ENCODE peak calls at places on chromosomes 5 and 9, in nine cellular contexts. One of them, this sample, is unnamed.

GRCh38 chr5:88401671-88402070 is 133.0 kb upstream of the TMEM161B start:
- DNase-seq in Caco-2: no peak
- DNase-seq in spleen: no peak
- DNase-seq in lower leg skin: no peak
- DNase-seq in kidney: no peak
- DNase-seq in foreskin fibroblast: no peak
- DNase-seq in IMR-90: no peak
- DNase-seq in tibial nerve: no peak
- DNase-seq in AG10803: no peak
- DNase-seq in this sample: no peak

GRCh38 chr5:180592176-180592575 is 877 bp upstream of the SCGB3A1 start:
- DNase-seq in Caco-2: no peak
- DNase-seq in spleen: no peak
- DNase-seq in lower leg skin: no peak
- DNase-seq in kidney: peak; percentile 35
- DNase-seq in foreskin fibroblast: no peak
- DNase-seq in IMR-90: no peak
- DNase-seq in tibial nerve: no peak
- DNase-seq in AG10803: no peak
- DNase-seq in this sample: peak; percentile 30

GRCh38 chr9:14633148-14633547 is 60.1 kb downstream of the ZDHHC21 start:
- DNase-seq in Caco-2: no peak
- DNase-seq in spleen: no peak
- DNase-seq in lower leg skin: no peak
- DNase-seq in kidney: no peak
- DNase-seq in foreskin fibroblast: no peak
- DNase-seq in IMR-90: no peak
- DNase-seq in tibial nerve: no peak
- DNase-seq in AG10803: no peak
- DNase-seq in this sample: no peak

GRCh38 chr5:125117556-125117955 is 371.1 kb upstream of the ZNF608 start:
- DNase-seq in Caco-2: no peak
- DNase-seq in spleen: no peak
- DNase-seq in lower leg skin: no peak
- DNase-seq in kidney: no peak
- DNase-seq in foreskin fibroblast: peak; percentile 89
- DNase-seq in IMR-90: peak; percentile 56
- DNase-seq in tibial nerve: no peak
- DNase-seq in AG10803: peak; percentile 93
- DNase-seq in this sample: no peak

GRCh38 chr9:22238809-22239684 is 207.6 kb upstream of the DMRTA1 start:
- DNase-seq in Caco-2: no peak
- DNase-seq in spleen: no peak
- DNase-seq in lower leg skin: no peak
- DNase-seq in kidney: no peak
- DNase-seq in foreskin fibroblast: peak; percentile 60
- DNase-seq in IMR-90: peak; percentile 63
- DNase-seq in tibial nerve: no peak
- DNase-seq in AG10803: peak; percentile 65
- DNase-seq in this sample: no peak

GRCh38 chr5:98309785-98310566 is 463.5 kb upstream of the RGMB start:
- DNase-seq in Caco-2: no peak
- DNase-seq in spleen: no peak
- DNase-seq in lower leg skin: no peak
- DNase-seq in kidney: no peak
- DNase-seq in foreskin fibroblast: peak; percentile 98
- DNase-seq in IMR-90: peak; percentile 99
- DNase-seq in tibial nerve: no peak
- DNase-seq in AG10803: peak; percentile 99
- DNase-seq in this sample: no peak

GRCh38 chr5:80466669-80467485 is 21.0 kb upstream of the FAM151B start:
- DNase-seq in Caco-2: no peak
- DNase-seq in spleen: no peak
- DNase-seq in lower leg skin: no peak
- DNase-seq in kidney: no peak
- DNase-seq in foreskin fibroblast: peak; percentile 61
- DNase-seq in IMR-90: peak; percentile 61
- DNase-seq in tibial nerve: no peak
- DNase-seq in AG10803: peak; percentile 73
- DNase-seq in this sample: no peak

GRCh38 chr5:21688655-21689054 is 1164.5 kb downstream of the CDH12 start:
- DNase-seq in Caco-2: no peak
- DNase-seq in spleen: no peak
- DNase-seq in lower leg skin: no peak
- DNase-seq in kidney: no peak
- DNase-seq in foreskin fibroblast: peak; percentile 8
- DNase-seq in IMR-90: peak; percentile 68
- DNase-seq in tibial nerve: no peak
- DNase-seq in AG10803: no peak
- DNase-seq in this sample: no peak

GRCh38 chr5:55440188-55440646 is 94.5 kb downstream of the PLPP1 start:
- DNase-seq in Caco-2: no peak
- DNase-seq in spleen: no peak
- DNase-seq in lower leg skin: no peak
- DNase-seq in kidney: no peak
- DNase-seq in foreskin fibroblast: peak; percentile 82
- DNase-seq in IMR-90: peak; percentile 34
- DNase-seq in tibial nerve: no peak
- DNase-seq in AG10803: peak; percentile 75
- DNase-seq in this sample: no peak

GRCh38 chr9:82363666-82364065 is 375.1 kb downstream of the SPATA31D1 start:
- DNase-seq in Caco-2: no peak
- DNase-seq in spleen: no peak
- DNase-seq in lower leg skin: no peak
- DNase-seq in kidney: no peak
- DNase-seq in foreskin fibroblast: no peak
- DNase-seq in IMR-90: no peak
- DNase-seq in tibial nerve: no peak
- DNase-seq in AG10803: no peak
- DNase-seq in this sample: no peak

GRCh38 chr9:123948290-123948689 is 18.4 kb upstream of the DENND1A start:
- DNase-seq in Caco-2: no peak
- DNase-seq in spleen: no peak
- DNase-seq in lower leg skin: no peak
- DNase-seq in kidney: no peak
- DNase-seq in foreskin fibroblast: no peak
- DNase-seq in IMR-90: no peak
- DNase-seq in tibial nerve: no peak
- DNase-seq in AG10803: no peak
- DNase-seq in this sample: no peak

GRCh38 chr5:168620807-168621206 is 41.6 kb upstream of the PANK3 start:
- DNase-seq in Caco-2: no peak
- DNase-seq in spleen: no peak
- DNase-seq in lower leg skin: no peak
- DNase-seq in kidney: no peak
- DNase-seq in foreskin fibroblast: no peak
- DNase-seq in IMR-90: no peak
- DNase-seq in tibial nerve: no peak
- DNase-seq in AG10803: no peak
- DNase-seq in this sample: no peak

GRCh38 chr5:168624850-168625357 is 45.7 kb upstream of the PANK3 start:
- DNase-seq in Caco-2: no peak
- DNase-seq in spleen: no peak
- DNase-seq in lower leg skin: no peak
- DNase-seq in kidney: no peak
- DNase-seq in foreskin fibroblast: peak; percentile 53
- DNase-seq in IMR-90: no peak
- DNase-seq in tibial nerve: no peak
- DNase-seq in AG10803: no peak
- DNase-seq in this sample: no peak
- TF ChIP-seq CTCF in Caco-2: no peak
- TF ChIP-seq CTCF in spleen: no peak
- TF ChIP-seq CTCF in lower leg skin: no peak
- TF ChIP-seq CTCF in kidney: no peak
- TF ChIP-seq CTCF in foreskin fibroblast: no peak
- TF ChIP-seq CTCF in IMR-90: no peak
- TF ChIP-seq CTCF in tibial nerve: no peak
- TF ChIP-seq CTCF in AG10803: no peak
- TF ChIP-seq CTCF in this sample: no peak

GRCh38 chr5:117633093-117633492 is 1058.5 kb upstream of the SEMA6A start:
- DNase-seq in Caco-2: no peak
- DNase-seq in spleen: no peak
- DNase-seq in lower leg skin: no peak
- DNase-seq in kidney: no peak
- DNase-seq in foreskin fibroblast: no peak
- DNase-seq in IMR-90: no peak
- DNase-seq in tibial nerve: no peak
- DNase-seq in AG10803: no peak
- DNase-seq in this sample: no peak
- H3K4me3 ChIP-seq in Caco-2: no peak overlapping the region
- H3K4me3 ChIP-seq in spleen: no peak overlapping the region
- H3K4me3 ChIP-seq in lower leg skin: no peak overlapping the region
- H3K4me3 ChIP-seq in kidney: no peak overlapping the region
- H3K4me3 ChIP-seq in foreskin fibroblast: no peak overlapping the region
- H3K4me3 ChIP-seq in IMR-90: no peak overlapping the region
- H3K4me3 ChIP-seq in tibial nerve: no peak overlapping the region
- H3K4me3 ChIP-seq in AG10803: no peak overlapping the region
- H3K4me3 ChIP-seq in this sample: no peak overlapping the region

GRCh38 chr9:78261403-78262001 is 25.6 kb downstream of the CEP78 start:
- DNase-seq in Caco-2: no peak
- DNase-seq in spleen: no peak
- DNase-seq in lower leg skin: no peak
- DNase-seq in kidney: no peak
- DNase-seq in foreskin fibroblast: peak; percentile 66
- DNase-seq in IMR-90: peak; percentile 55
- DNase-seq in tibial nerve: no peak
- DNase-seq in AG10803: peak; percentile 52
- DNase-seq in this sample: no peak
- TF ChIP-seq CTCF in Caco-2: no peak
- TF ChIP-seq CTCF in spleen: peak; percentile 63
- TF ChIP-seq CTCF in lower leg skin: no peak
- TF ChIP-seq CTCF in kidney: peak; percentile 34
- TF ChIP-seq CTCF in foreskin fibroblast: peak; percentile 28
- TF ChIP-seq CTCF in IMR-90: peak; percentile 63
- TF ChIP-seq CTCF in tibial nerve: peak; percentile 64
- TF ChIP-seq CTCF in AG10803: peak; percentile 72
- TF ChIP-seq CTCF in this sample: peak; percentile 36

DNA sequence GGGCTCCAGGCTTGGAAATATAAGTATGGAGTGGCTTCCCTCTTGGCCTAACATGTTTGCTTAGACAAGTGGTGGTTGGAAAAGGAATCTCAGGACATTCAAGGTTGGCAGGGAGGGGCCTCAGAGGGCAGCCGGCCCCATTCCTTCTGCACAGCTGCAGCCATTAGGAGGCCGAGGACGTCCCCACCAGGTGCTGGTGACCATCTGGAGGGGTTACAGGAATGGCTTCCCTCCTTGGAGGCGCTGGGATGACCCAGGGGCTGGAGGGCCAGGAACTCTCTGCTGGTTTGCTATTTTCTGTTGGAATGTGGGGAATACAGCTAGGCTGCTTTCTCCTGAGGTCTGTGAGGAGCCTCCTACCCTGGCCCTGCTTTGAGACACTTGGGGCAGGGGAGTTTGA is 18.5 kb downstream of the STC2 start:
- DNase-seq in Caco-2: no peak
- DNase-seq in spleen: no peak
- DNase-seq in lower leg skin: no peak
- DNase-seq in kidney: peak; percentile 41
- DNase-seq in foreskin fibroblast: no peak
- DNase-seq in IMR-90: no peak
- DNase-seq in tibial nerve: no peak
- DNase-seq in AG10803: no peak
- DNase-seq in this sample: no peak
- H3K4me3 ChIP-seq in Caco-2: no peak overlapping the region
- H3K4me3 ChIP-seq in spleen: no peak overlapping the region
- H3K4me3 ChIP-seq in lower leg skin: no peak overlapping the region
- H3K4me3 ChIP-seq in kidney: no peak overlapping the region
- H3K4me3 ChIP-seq in foreskin fibroblast: no peak overlapping the region
- H3K4me3 ChIP-seq in IMR-90: no peak overlapping the region
- H3K4me3 ChIP-seq in tibial nerve: no peak overlapping the region
- H3K4me3 ChIP-seq in AG10803: no peak overlapping the region
- H3K4me3 ChIP-seq in this sample: no peak overlapping the region

GRCh38 chr5:105630803-105631202 is 2039.9 kb downstream of the EFNA5 start:
- DNase-seq in Caco-2: no peak
- DNase-seq in spleen: no peak
- DNase-seq in lower leg skin: no peak
- DNase-seq in kidney: no peak
- DNase-seq in foreskin fibroblast: no peak
- DNase-seq in IMR-90: no peak
- DNase-seq in tibial nerve: no peak
- DNase-seq in AG10803: no peak
- DNase-seq in this sample: no peak

DNA sequence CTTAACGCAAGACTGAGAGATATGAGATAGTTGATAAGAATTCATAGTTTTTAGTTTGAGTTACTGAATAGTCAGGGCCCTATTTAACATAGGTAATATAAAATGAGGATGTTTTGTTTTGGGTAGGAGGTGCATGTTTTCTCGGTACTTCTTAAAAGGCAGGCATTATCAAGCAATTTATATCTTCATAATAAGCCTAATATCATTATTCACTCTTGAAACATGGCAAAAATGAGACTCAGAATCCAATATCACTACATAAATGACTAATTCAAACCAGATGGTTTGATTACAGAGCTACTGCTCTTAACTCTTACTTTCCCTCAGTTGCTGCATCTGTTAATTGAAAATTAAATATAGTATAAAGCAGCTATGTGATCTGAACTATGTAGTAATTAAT is 2038.7 kb downstream of the EFNA5 start:
- DNase-seq in Caco-2: no peak
- DNase-seq in spleen: no peak
- DNase-seq in lower leg skin: no peak
- DNase-seq in kidney: no peak
- DNase-seq in foreskin fibroblast: peak; percentile 27
- DNase-seq in IMR-90: peak; percentile 5
- DNase-seq in tibial nerve: no peak
- DNase-seq in AG10803: no peak
- DNase-seq in this sample: no peak
- TF ChIP-seq CTCF in Caco-2: no peak
- TF ChIP-seq CTCF in spleen: no peak
- TF ChIP-seq CTCF in lower leg skin: no peak
- TF ChIP-seq CTCF in kidney: no peak
- TF ChIP-seq CTCF in foreskin fibroblast: no peak
- TF ChIP-seq CTCF in IMR-90: no peak
- TF ChIP-seq CTCF in tibial nerve: no peak
- TF ChIP-seq CTCF in AG10803: no peak
- TF ChIP-seq CTCF in this sample: no peak

DNA sequence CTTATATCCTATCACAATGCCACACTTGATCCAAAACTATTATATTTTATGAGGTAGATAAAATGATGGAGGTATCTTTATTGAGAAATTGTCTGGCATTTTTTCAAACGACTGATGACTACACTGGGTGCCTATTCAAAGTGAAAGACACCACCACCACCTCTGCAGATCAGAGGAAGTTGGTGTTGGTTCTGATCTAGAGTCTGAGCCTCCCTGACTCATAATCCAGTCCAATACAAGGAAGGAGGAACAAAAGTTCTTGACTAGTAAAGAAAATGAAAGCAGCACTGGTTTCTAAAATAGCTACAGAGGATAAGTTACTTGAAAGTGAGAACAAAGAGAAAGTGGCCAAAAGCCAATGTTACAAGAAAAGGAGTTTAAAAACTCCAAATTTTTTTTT is 139.9 kb downstream of the RFX3 start:
- DNase-seq in Caco-2: no peak
- DNase-seq in spleen: no peak
- DNase-seq in lower leg skin: no peak
- DNase-seq in kidney: no peak
- DNase-seq in foreskin fibroblast: no peak
- DNase-seq in IMR-90: no peak
- DNase-seq in tibial nerve: no peak
- DNase-seq in AG10803: no peak
- DNase-seq in this sample: no peak
- H3K4me3 ChIP-seq in Caco-2: no peak overlapping the region
- H3K4me3 ChIP-seq in spleen: no peak overlapping the region
- H3K4me3 ChIP-seq in lower leg skin: no peak overlapping the region
- H3K4me3 ChIP-seq in kidney: no peak overlapping the region
- H3K4me3 ChIP-seq in foreskin fibroblast: no peak overlapping the region
- H3K4me3 ChIP-seq in IMR-90: no peak overlapping the region
- H3K4me3 ChIP-seq in tibial nerve: no peak overlapping the region
- H3K4me3 ChIP-seq in AG10803: no peak overlapping the region
- H3K4me3 ChIP-seq in this sample: no peak overlapping the region